ENCODE peak calls at places on chromosomes 11 and 22, in nine cellular contexts. One of them, this sample, is unnamed.

GRCh38 chr22:35568751-35569725 is 28.4 kb downstream of the RASD2 start:
- DNase-seq in adrenal gland: no peak
- DNase-seq in epithelial cell of esophagus: peak
- DNase-seq in AG09319: no peak
- DNase-seq in ascending aorta: no peak
- DNase-seq in stimulated activated effector memory CD8-positive, alpha-beta T cell treated with anti-CD3 and anti-CD28 coated beads, Interleukin-12 subunit alpha, Interleukin-12 subunit beta, amount 100 ng/mL, for 72 hours: no peak
- DNase-seq in GM04504: peak
- DNase-seq in left ventricle myocardium inferior: no peak
- DNase-seq in NB4: no peak
- DNase-seq in this sample: no peak

GRCh38 chr22:22138915-22139314 is 105.7 kb upstream of the VPREB1 start:
- DNase-seq in adrenal gland: no peak
- DNase-seq in epithelial cell of esophagus: no peak
- DNase-seq in AG09319: no peak
- DNase-seq in ascending aorta: no peak
- DNase-seq in stimulated activated effector memory CD8-positive, alpha-beta T cell treated with anti-CD3 and anti-CD28 coated beads, Interleukin-12 subunit alpha, Interleukin-12 subunit beta, amount 100 ng/mL, for 72 hours: no peak
- DNase-seq in GM04504: no peak
- DNase-seq in left ventricle myocardium inferior: no peak
- DNase-seq in NB4: no peak
- DNase-seq in this sample: no peak

GRCh38 chr11:18731949-18732821 is 6.2 kb upstream of the IGSF22 start:
- DNase-seq in adrenal gland: peak
- DNase-seq in epithelial cell of esophagus: peak
- DNase-seq in AG09319: no peak
- DNase-seq in ascending aorta: no peak
- DNase-seq in stimulated activated effector memory CD8-positive, alpha-beta T cell treated with anti-CD3 and anti-CD28 coated beads, Interleukin-12 subunit alpha, Interleukin-12 subunit beta, amount 100 ng/mL, for 72 hours: peak
- DNase-seq in GM04504: no peak
- DNase-seq in left ventricle myocardium inferior: peak
- DNase-seq in NB4: peak
- DNase-seq in this sample: no peak

GRCh38 chr11:77473801-77474508 is at the start of gene PAK1:
- DNase-seq in adrenal gland: peak
- DNase-seq in epithelial cell of esophagus: peak
- DNase-seq in AG09319: peak
- DNase-seq in ascending aorta: peak
- DNase-seq in stimulated activated effector memory CD8-positive, alpha-beta T cell treated with anti-CD3 and anti-CD28 coated beads, Interleukin-12 subunit alpha, Interleukin-12 subunit beta, amount 100 ng/mL, for 72 hours: peak
- DNase-seq in GM04504: peak
- DNase-seq in left ventricle myocardium inferior: peak
- DNase-seq in NB4: peak
- DNase-seq in this sample: no peak

GRCh38 chr11:2708151-2708581 is 8.4 kb upstream of the KCNQ1OT1 start:
- DNase-seq in adrenal gland: no peak
- DNase-seq in epithelial cell of esophagus: no peak
- DNase-seq in AG09319: no peak
- DNase-seq in ascending aorta: no peak
- DNase-seq in stimulated activated effector memory CD8-positive, alpha-beta T cell treated with anti-CD3 and anti-CD28 coated beads, Interleukin-12 subunit alpha, Interleukin-12 subunit beta, amount 100 ng/mL, for 72 hours: no peak
- DNase-seq in GM04504: no peak
- DNase-seq in left ventricle myocardium inferior: peak
- DNase-seq in NB4: no peak
- DNase-seq in this sample: no peak

GRCh38 chr22:37931893-37932389 is 21.5 kb downstream of the C22orf23 start:
- DNase-seq in adrenal gland: no peak
- DNase-seq in epithelial cell of esophagus: no peak
- DNase-seq in AG09319: no peak
- DNase-seq in ascending aorta: no peak
- DNase-seq in stimulated activated effector memory CD8-positive, alpha-beta T cell treated with anti-CD3 and anti-CD28 coated beads, Interleukin-12 subunit alpha, Interleukin-12 subunit beta, amount 100 ng/mL, for 72 hours: no peak
- DNase-seq in GM04504: no peak
- DNase-seq in left ventricle myocardium inferior: no peak
- DNase-seq in NB4: no peak
- DNase-seq in this sample: no peak

GRCh38 chr11:131254254-131254653 is 116.2 kb upstream of the NTM start:
- DNase-seq in adrenal gland: no peak
- DNase-seq in epithelial cell of esophagus: no peak
- DNase-seq in AG09319: no peak
- DNase-seq in ascending aorta: no peak
- DNase-seq in stimulated activated effector memory CD8-positive, alpha-beta T cell treated with anti-CD3 and anti-CD28 coated beads, Interleukin-12 subunit alpha, Interleukin-12 subunit beta, amount 100 ng/mL, for 72 hours: no peak
- DNase-seq in GM04504: no peak
- DNase-seq in left ventricle myocardium inferior: no peak
- DNase-seq in NB4: no peak
- DNase-seq in this sample: no peak

GRCh38 chr11:36431429-36432092 is 78.5 kb downstream of the TRAF6 start:
- DNase-seq in adrenal gland: peak
- DNase-seq in epithelial cell of esophagus: peak
- DNase-seq in AG09319: peak
- DNase-seq in ascending aorta: no peak
- DNase-seq in stimulated activated effector memory CD8-positive, alpha-beta T cell treated with anti-CD3 and anti-CD28 coated beads, Interleukin-12 subunit alpha, Interleukin-12 subunit beta, amount 100 ng/mL, for 72 hours: peak
- DNase-seq in GM04504: peak
- DNase-seq in left ventricle myocardium inferior: peak
- DNase-seq in NB4: peak
- DNase-seq in this sample: no peak

GRCh38 chr11:44223261-44223660 is 86.7 kb downstream of the ALX4 start:
- DNase-seq in adrenal gland: no peak
- DNase-seq in epithelial cell of esophagus: no peak
- DNase-seq in AG09319: no peak
- DNase-seq in ascending aorta: no peak
- DNase-seq in stimulated activated effector memory CD8-positive, alpha-beta T cell treated with anti-CD3 and anti-CD28 coated beads, Interleukin-12 subunit alpha, Interleukin-12 subunit beta, amount 100 ng/mL, for 72 hours: no peak
- DNase-seq in GM04504: peak
- DNase-seq in left ventricle myocardium inferior: no peak
- DNase-seq in NB4: no peak
- DNase-seq in this sample: no peak

GRCh38 chr22:30265851-30266444 is 703 bp downstream of the OSM start:
- DNase-seq in adrenal gland: peak
- DNase-seq in epithelial cell of esophagus: no peak
- DNase-seq in AG09319: no peak
- DNase-seq in ascending aorta: peak
- DNase-seq in stimulated activated effector memory CD8-positive, alpha-beta T cell treated with anti-CD3 and anti-CD28 coated beads, Interleukin-12 subunit alpha, Interleukin-12 subunit beta, amount 100 ng/mL, for 72 hours: peak
- DNase-seq in GM04504: no peak
- DNase-seq in left ventricle myocardium inferior: peak
- DNase-seq in NB4: peak
- DNase-seq in this sample: peak

GRCh38 chr11:32911413-32911812 is 18.8 kb downstream of the QSER1 start:
- DNase-seq in adrenal gland: no peak
- DNase-seq in epithelial cell of esophagus: no peak
- DNase-seq in AG09319: no peak
- DNase-seq in ascending aorta: no peak
- DNase-seq in stimulated activated effector memory CD8-positive, alpha-beta T cell treated with anti-CD3 and anti-CD28 coated beads, Interleukin-12 subunit alpha, Interleukin-12 subunit beta, amount 100 ng/mL, for 72 hours: no peak
- DNase-seq in GM04504: no peak
- DNase-seq in left ventricle myocardium inferior: no peak
- DNase-seq in NB4: no peak
- DNase-seq in this sample: no peak

GRCh38 chr22:46180370-46181137 is 30.2 kb downstream of the PPARA start:
- DNase-seq in adrenal gland: no peak
- DNase-seq in epithelial cell of esophagus: no peak
- DNase-seq in AG09319: no peak
- DNase-seq in ascending aorta: no peak
- DNase-seq in stimulated activated effector memory CD8-positive, alpha-beta T cell treated with anti-CD3 and anti-CD28 coated beads, Interleukin-12 subunit alpha, Interleukin-12 subunit beta, amount 100 ng/mL, for 72 hours: no peak
- DNase-seq in GM04504: no peak
- DNase-seq in left ventricle myocardium inferior: no peak
- DNase-seq in NB4: no peak
- DNase-seq in this sample: no peak

GRCh38 chr22:44723801-44724200 is 21.8 kb downstream of the PRR5 start:
- DNase-seq in adrenal gland: no peak
- DNase-seq in epithelial cell of esophagus: peak
- DNase-seq in AG09319: no peak
- DNase-seq in ascending aorta: no peak
- DNase-seq in stimulated activated effector memory CD8-positive, alpha-beta T cell treated with anti-CD3 and anti-CD28 coated beads, Interleukin-12 subunit alpha, Interleukin-12 subunit beta, amount 100 ng/mL, for 72 hours: no peak
- DNase-seq in GM04504: no peak
- DNase-seq in left ventricle myocardium inferior: no peak
- DNase-seq in NB4: peak
- DNase-seq in this sample: no peak

GRCh38 chr22:17627961-17628303 is 617 bp downstream of the ATP6V1E1 start:
- DNase-seq in adrenal gland: peak
- DNase-seq in epithelial cell of esophagus: no peak
- DNase-seq in AG09319: no peak
- DNase-seq in ascending aorta: no peak
- DNase-seq in stimulated activated effector memory CD8-positive, alpha-beta T cell treated with anti-CD3 and anti-CD28 coated beads, Interleukin-12 subunit alpha, Interleukin-12 subunit beta, amount 100 ng/mL, for 72 hours: no peak
- DNase-seq in GM04504: no peak
- DNase-seq in left ventricle myocardium inferior: no peak
- DNase-seq in NB4: no peak
- DNase-seq in this sample: no peak

GRCh38 chr22:25564320-25564978 is at the start of gene GRK3:
- DNase-seq in adrenal gland: peak
- DNase-seq in epithelial cell of esophagus: peak
- DNase-seq in AG09319: no peak
- DNase-seq in ascending aorta: no peak
- DNase-seq in stimulated activated effector memory CD8-positive, alpha-beta T cell treated with anti-CD3 and anti-CD28 coated beads, Interleukin-12 subunit alpha, Interleukin-12 subunit beta, amount 100 ng/mL, for 72 hours: peak
- DNase-seq in GM04504: no peak
- DNase-seq in left ventricle myocardium inferior: peak
- DNase-seq in NB4: peak
- DNase-seq in this sample: peak

GRCh38 chr22:49976439-49977175 is 16.0 kb downstream of the PIM3 start:
- DNase-seq in adrenal gland: no peak
- DNase-seq in epithelial cell of esophagus: no peak
- DNase-seq in AG09319: no peak
- DNase-seq in ascending aorta: no peak
- DNase-seq in stimulated activated effector memory CD8-positive, alpha-beta T cell treated with anti-CD3 and anti-CD28 coated beads, Interleukin-12 subunit alpha, Interleukin-12 subunit beta, amount 100 ng/mL, for 72 hours: peak
- DNase-seq in GM04504: no peak
- DNase-seq in left ventricle myocardium inferior: no peak
- DNase-seq in NB4: peak
- DNase-seq in this sample: no peak

GRCh38 chr11:27205269-27205668 is 157.7 kb downstream of the CCDC34 start:
- DNase-seq in adrenal gland: no peak
- DNase-seq in epithelial cell of esophagus: no peak
- DNase-seq in AG09319: no peak
- DNase-seq in ascending aorta: no peak
- DNase-seq in stimulated activated effector memory CD8-positive, alpha-beta T cell treated with anti-CD3 and anti-CD28 coated beads, Interleukin-12 subunit alpha, Interleukin-12 subunit beta, amount 100 ng/mL, for 72 hours: no peak
- DNase-seq in GM04504: no peak
- DNase-seq in left ventricle myocardium inferior: no peak
- DNase-seq in NB4: no peak
- DNase-seq in this sample: no peak

GRCh38 chr11:69211540-69212120 is 55.9 kb downstream of the SMIM38 start:
- DNase-seq in adrenal gland: no peak
- DNase-seq in epithelial cell of esophagus: no peak
- DNase-seq in AG09319: no peak
- DNase-seq in ascending aorta: no peak
- DNase-seq in stimulated activated effector memory CD8-positive, alpha-beta T cell treated with anti-CD3 and anti-CD28 coated beads, Interleukin-12 subunit alpha, Interleukin-12 subunit beta, amount 100 ng/mL, for 72 hours: no peak
- DNase-seq in GM04504: no peak
- DNase-seq in left ventricle myocardium inferior: no peak
- DNase-seq in NB4: no peak
- DNase-seq in this sample: no peak

GRCh38 chr11:110763249-110764011 is 51.2 kb upstream of the ARHGAP20 start:
- DNase-seq in adrenal gland: peak
- DNase-seq in epithelial cell of esophagus: no peak
- DNase-seq in AG09319: peak
- DNase-seq in ascending aorta: no peak
- DNase-seq in stimulated activated effector memory CD8-positive, alpha-beta T cell treated with anti-CD3 and anti-CD28 coated beads, Interleukin-12 subunit alpha, Interleukin-12 subunit beta, amount 100 ng/mL, for 72 hours: no peak
- DNase-seq in GM04504: peak
- DNase-seq in left ventricle myocardium inferior: no peak
- DNase-seq in NB4: no peak
- DNase-seq in this sample: no peak

GRCh38 chr22:39223091-39223710 is 21.6 kb downstream of the PDGFB start:
- DNase-seq in adrenal gland: no peak
- DNase-seq in epithelial cell of esophagus: no peak
- DNase-seq in AG09319: no peak
- DNase-seq in ascending aorta: no peak
- DNase-seq in stimulated activated effector memory CD8-positive, alpha-beta T cell treated with anti-CD3 and anti-CD28 coated beads, Interleukin-12 subunit alpha, Interleukin-12 subunit beta, amount 100 ng/mL, for 72 hours: no peak
- DNase-seq in GM04504: no peak
- DNase-seq in left ventricle myocardium inferior: no peak
- DNase-seq in NB4: no peak
- DNase-seq in this sample: no peak